ENCODE peak calls at places on chromosome 15, in five cellular contexts. One of them, this sample, is unnamed.

GRCh38 chr15:66881173-66881905 is 179.3 kb downstream of the SMAD6 start:
- DNase-seq in AG09309: no peak
- DNase-seq in iris pigment epithelial cell: no peak
- DNase-seq in SW480: no peak
- DNase-seq in MM.1S: no peak
- DNase-seq in this sample: no peak

GRCh38 chr15:69554321-69554961 is 101.8 kb downstream of the RPLP1 start:
- DNase-seq in AG09309: no peak
- DNase-seq in iris pigment epithelial cell: no peak
- DNase-seq in SW480: peak; percentile 44
- DNase-seq in MM.1S: no peak
- DNase-seq in this sample: no peak

GRCh38 chr15:52785672-52786406 is 4.3 kb downstream of the ONECUT1 start:
- DNase-seq in AG09309: no peak
- DNase-seq in iris pigment epithelial cell: no peak
- DNase-seq in SW480: no peak
- DNase-seq in MM.1S: no peak
- DNase-seq in this sample: no peak

GRCh38 chr15:29337156-29337959 is 67.7 kb upstream of the NSMCE3 start:
- DNase-seq in AG09309: no peak
- DNase-seq in iris pigment epithelial cell: no peak
- DNase-seq in SW480: no peak
- DNase-seq in MM.1S: no peak
- DNase-seq in this sample: peak; percentile 39

GRCh38 chr15:55224892-55225291 is 28.2 kb upstream of the RSL24D1 start:
- DNase-seq in AG09309: no peak
- DNase-seq in iris pigment epithelial cell: no peak
- DNase-seq in SW480: no peak
- DNase-seq in MM.1S: no peak
- DNase-seq in this sample: no peak

GRCh38 chr15:55742927-55743614 is at the start of gene PRTG:
- DNase-seq in AG09309: no peak
- DNase-seq in iris pigment epithelial cell: peak; percentile 83
- DNase-seq in SW480: no peak
- DNase-seq in MM.1S: no peak
- DNase-seq in this sample: peak; percentile 76

GRCh38 chr15:39748276-39748675 is 34.4 kb downstream of the FSIP1 start:
- DNase-seq in AG09309: no peak
- DNase-seq in iris pigment epithelial cell: no peak
- DNase-seq in SW480: no peak
- DNase-seq in MM.1S: no peak
- DNase-seq in this sample: peak; percentile 44

GRCh38 chr15:36653851-36654250 is 74.4 kb downstream of the CDIN1 start:
- DNase-seq in AG09309: no peak
- DNase-seq in iris pigment epithelial cell: no peak
- DNase-seq in SW480: no peak
- DNase-seq in MM.1S: no peak
- DNase-seq in this sample: no peak

GRCh38 chr15:67916051-67916374 is 76.2 kb upstream of the RNU6-1 start:
- DNase-seq in AG09309: no peak
- DNase-seq in iris pigment epithelial cell: no peak
- DNase-seq in SW480: no peak
- DNase-seq in MM.1S: no peak
- DNase-seq in this sample: no peak

GRCh38 chr15:85831415-85832113 is 36.8 kb upstream of the KLHL25 start:
- DNase-seq in AG09309: no peak
- DNase-seq in iris pigment epithelial cell: peak; percentile 55
- DNase-seq in SW480: peak; percentile 32
- DNase-seq in MM.1S: no peak
- DNase-seq in this sample: peak; percentile 62

GRCh38 chr15:29139540-29140459 is 129.8 kb downstream of the NSMCE3 start:
- DNase-seq in AG09309: no peak
- DNase-seq in iris pigment epithelial cell: peak; percentile 34
- DNase-seq in SW480: peak; percentile 23
- DNase-seq in MM.1S: peak; percentile 34
- DNase-seq in this sample: peak; percentile 28

GRCh38 chr15:77983708-77984445 is 93.6 kb downstream of the TBC1D2B start:
- DNase-seq in AG09309: no peak
- DNase-seq in iris pigment epithelial cell: no peak
- DNase-seq in SW480: no peak
- DNase-seq in MM.1S: no peak
- DNase-seq in this sample: no peak

GRCh38 chr15:68495221-68495950 is 63.4 kb upstream of the ITGA11 start:
- DNase-seq in AG09309: no peak
- DNase-seq in iris pigment epithelial cell: no peak
- DNase-seq in SW480: no peak
- DNase-seq in MM.1S: no peak
- DNase-seq in this sample: no peak

GRCh38 chr15:66885281-66885915 is 180.0 kb upstream of the SMAD3 start:
- DNase-seq in AG09309: no peak
- DNase-seq in iris pigment epithelial cell: no peak
- DNase-seq in SW480: no peak
- DNase-seq in MM.1S: no peak
- DNase-seq in this sample: no peak

GRCh38 chr15:77650285-77650684 is 17.6 kb upstream of the LINGO1 start:
- DNase-seq in AG09309: no peak
- DNase-seq in iris pigment epithelial cell: peak; percentile 13
- DNase-seq in SW480: no peak
- DNase-seq in MM.1S: no peak
- DNase-seq in this sample: peak; percentile 25

GRCh38 chr15:100093211-100094126 is 248.3 kb downstream of the ADAMTS17 start:
- DNase-seq in AG09309: no peak
- DNase-seq in iris pigment epithelial cell: peak; percentile 7
- DNase-seq in SW480: no peak
- DNase-seq in MM.1S: no peak
- DNase-seq in this sample: no peak

GRCh38 chr15:89999676-90000174 is 1.4 kb upstream of the ZNF710 start:
- DNase-seq in AG09309: no peak
- DNase-seq in iris pigment epithelial cell: no peak
- DNase-seq in SW480: no peak
- DNase-seq in MM.1S: no peak
- DNase-seq in this sample: peak; percentile 66

GRCh38 chr15:31262901-31263671 is 63.5 kb upstream of the KLF13 start:
- DNase-seq in AG09309: peak; percentile 46
- DNase-seq in iris pigment epithelial cell: peak; percentile 21
- DNase-seq in SW480: no peak
- DNase-seq in MM.1S: peak; percentile 82
- DNase-seq in this sample: peak; percentile 67

GRCh38 chr15:77864211-77865105 is 213.1 kb downstream of the TBC1D2B start:
- DNase-seq in AG09309: no peak
- DNase-seq in iris pigment epithelial cell: no peak
- DNase-seq in SW480: no peak
- DNase-seq in MM.1S: no peak
- DNase-seq in this sample: no peak

GRCh38 chr15:72472907-72473669 is 1.0 kb upstream of the ARIH1 start:
- DNase-seq in AG09309: no peak
- DNase-seq in iris pigment epithelial cell: peak; percentile 41
- DNase-seq in SW480: no peak
- DNase-seq in MM.1S: no peak
- DNase-seq in this sample: peak; percentile 55

GRCh38 chr15:89460048-89460447 is 36.3 kb downstream of the RHCG start:
- DNase-seq in AG09309: no peak
- DNase-seq in iris pigment epithelial cell: no peak
- DNase-seq in SW480: no peak
- DNase-seq in MM.1S: no peak
- DNase-seq in this sample: no peak

GRCh38 chr15:45573961-45574629 is 13.1 kb upstream of the BLOC1S6 start:
- DNase-seq in AG09309: no peak
- DNase-seq in iris pigment epithelial cell: no peak
- DNase-seq in SW480: no peak
- DNase-seq in MM.1S: no peak
- DNase-seq in this sample: peak; percentile 25

GRCh38 chr15:88454867-88455810 is 12.0 kb downstream of the MRPL46 start:
- DNase-seq in AG09309: peak; percentile 25
- DNase-seq in iris pigment epithelial cell: peak; percentile 77
- DNase-seq in SW480: peak; percentile 62
- DNase-seq in MM.1S: peak; percentile 80
- DNase-seq in this sample: peak; percentile 71

GRCh38 chr15:36432162-36432561 is 147.3 kb upstream of the CDIN1 start:
- DNase-seq in AG09309: peak; percentile 46
- DNase-seq in iris pigment epithelial cell: peak; percentile 19
- DNase-seq in SW480: no peak
- DNase-seq in MM.1S: no peak
- DNase-seq in this sample: peak; percentile 92

GRCh38 chr15:84099181-84099580 is 136.4 kb upstream of the GOLGA6L4 start:
- DNase-seq in AG09309: no peak
- DNase-seq in iris pigment epithelial cell: peak; percentile 65
- DNase-seq in SW480: no peak
- DNase-seq in MM.1S: peak; percentile 50
- DNase-seq in this sample: peak; percentile 14

GRCh38 chr15:85296615-85297402 is 83.6 kb upstream of the AKAP13 start:
- DNase-seq in AG09309: peak; percentile 42
- DNase-seq in iris pigment epithelial cell: peak; percentile 81
- DNase-seq in SW480: peak; percentile 97
- DNase-seq in MM.1S: peak; percentile 81
- DNase-seq in this sample: peak; percentile 85

GRCh38 chr15:55774113-55774970 is 31.4 kb upstream of the PRTG start:
- DNase-seq in AG09309: no peak
- DNase-seq in iris pigment epithelial cell: peak; percentile 27
- DNase-seq in SW480: no peak
- DNase-seq in MM.1S: peak; percentile 36
- DNase-seq in this sample: peak; percentile 34

GRCh38 chr15:73683624-73684536 is at the start of gene CD276:
- DNase-seq in AG09309: no peak
- DNase-seq in iris pigment epithelial cell: peak; percentile 66
- DNase-seq in SW480: peak; percentile 78
- DNase-seq in MM.1S: peak; percentile 60
- DNase-seq in this sample: peak; percentile 72

GRCh38 chr15:79973445-79974180 is 2.6 kb upstream of the BCL2A1 start:
- DNase-seq in AG09309: no peak
- DNase-seq in iris pigment epithelial cell: no peak
- DNase-seq in SW480: no peak
- DNase-seq in MM.1S: no peak
- DNase-seq in this sample: no peak

GRCh38 chr15:100781061-100781960 is 98.3 kb upstream of the ALDH1A3 start:
- DNase-seq in AG09309: no peak
- DNase-seq in iris pigment epithelial cell: no peak
- DNase-seq in SW480: no peak
- DNase-seq in MM.1S: no peak
- DNase-seq in this sample: no peak

GRCh38 chr15:31526916-31527690 is 200.5 kb downstream of the KLF13 start:
- DNase-seq in AG09309: no peak
- DNase-seq in iris pigment epithelial cell: no peak
- DNase-seq in SW480: no peak
- DNase-seq in MM.1S: no peak
- DNase-seq in this sample: no peak

GRCh38 chr15:62607643-62608042 is 434.9 kb upstream of the TPM1 start:
- DNase-seq in AG09309: no peak
- DNase-seq in iris pigment epithelial cell: peak; percentile 79
- DNase-seq in SW480: no peak
- DNase-seq in MM.1S: no peak
- DNase-seq in this sample: peak; percentile 69

GRCh38 chr15:64780600-64781156 is 5.3 kb upstream of the RBPMS2 start:
- DNase-seq in AG09309: no peak
- DNase-seq in iris pigment epithelial cell: no peak
- DNase-seq in SW480: no peak
- DNase-seq in MM.1S: no peak
- DNase-seq in this sample: no peak

GRCh38 chr15:85621096-85621495 is 173.6 kb downstream of the KLHL25 start:
- DNase-seq in AG09309: no peak
- DNase-seq in iris pigment epithelial cell: no peak
- DNase-seq in SW480: no peak
- DNase-seq in MM.1S: no peak
- DNase-seq in this sample: peak; percentile 82

GRCh38 chr15:86892774-86893449 is 813.2 kb downstream of the AGBL1 start:
- DNase-seq in AG09309: no peak
- DNase-seq in iris pigment epithelial cell: peak; percentile 8
- DNase-seq in SW480: no peak
- DNase-seq in MM.1S: no peak
- DNase-seq in this sample: no peak

This sample was measured in fibroblast of mammary gland.